ENCODE peak calls at places on chromosome 13, in seven cellular contexts. X, H, K, A, B, Q and E are unnamed samples.

GRCh38 chr13:106210327-106210726 is 325.1 kb downstream of the EFNB2 start:
- DNase-seq in X (no peak), H (no peak), K (no peak), A (no peak), B (no peak), Q (no peak), E (no peak)

GRCh38 chr13:102903659-102904407 is 58.0 kb downstream of the ERCC5 start:
- DNase-seq in X (no peak), H (no peak), K (no peak), A (no peak), B (no peak), Q (no peak), E (no peak)

GRCh38 chr13:37097008-37097579 is 8.4 kb downstream of the CSNK1A1L start:
- DNase-seq in X (no peak), H (no peak), K (no peak), A (no peak), B (no peak), Q (no peak), E (no peak)

GRCh38 chr13:51148952-51149573 is 38.0 kb upstream of the C13orf42 start:
- DNase-seq in X (no peak), H (no peak), K (peak), A (no peak), B (no peak), Q (no peak), E (no peak)

GRCh38 chr13:79404361-79404760 is 1.7 kb downstream of the RBM26 start:
- DNase-seq in X (no peak), H (no peak), K (no peak), A (no peak), B (no peak), Q (no peak), E (no peak)

GRCh38 chr13:45336025-45336800 is 4.8 kb downstream of the TPT1 start:
- DNase-seq in X (no peak), H (no peak), K (no peak), A (no peak), B (no peak), Q (no peak), E (no peak)

GRCh38 chr13:99056381-99057014 is 78.6 kb upstream of the DOCK9 start:
- DNase-seq in X (no peak), H (no peak), K (no peak), A (no peak), B (no peak), Q (no peak), E (no peak)

GRCh38 chr13:44904982-44905381 is 84.3 kb downstream of the NUFIP1 start:
- DNase-seq in X (no peak), H (no peak), K (peak), A (no peak), B (no peak), Q (no peak), E (no peak)

GRCh38 chr13:31909889-31910551 is 121.6 kb upstream of the FRY start:
- DNase-seq in X (no peak), H (peak), K (peak), A (peak), B (peak), Q (no peak), E (no peak)

GRCh38 chr13:27450921-27451461 is 627 bp upstream of the MTIF3 start:
- DNase-seq in X (no peak), H (peak), K (peak), A (no peak), B (peak), Q (no peak), E (no peak)

GRCh38 chr13:102091231-102091630 is 310.6 kb downstream of the FGF14 start:
- DNase-seq in X (no peak), H (no peak), K (no peak), A (no peak), B (no peak), Q (no peak), E (no peak)

GRCh38 chr13:104011505-104012270 is 945.5 kb upstream of the SLC10A2 start:
- DNase-seq in X (no peak), H (no peak), K (no peak), A (no peak), B (no peak), Q (no peak), E (no peak)

GRCh38 chr13:27353166-27353583 is 71.2 kb upstream of the GTF3A start:
- DNase-seq in X (peak), H (no peak), K (no peak), A (no peak), B (no peak), Q (no peak), E (no peak)

GRCh38 chr13:79604752-79605151 is 123.8 kb downstream of the NDFIP2 start:
- DNase-seq in X (no peak), H (no peak), K (no peak), A (no peak), B (no peak), Q (no peak), E (no peak)

GRCh38 chr13:100673831-100674362 is 698 bp downstream of the TMTC4 start:
- DNase-seq in X (peak), H (peak), K (peak), A (peak), B (peak), Q (no peak), E (peak)

GRCh38 chr13:51643882-51644281 is 59.6 kb downstream of the WDFY2 start:
- DNase-seq in X (no peak), H (peak), K (peak), A (no peak), B (no peak), Q (no peak), E (no peak)

GRCh38 chr13:39825886-39826285 is 170.4 kb downstream of the COG6 start:
- DNase-seq in X (no peak), H (no peak), K (no peak), A (no peak), B (no peak), Q (no peak), E (no peak)

GRCh38 chr13:44972956-44973581 is 16.2 kb downstream of the NUFIP1 start:
- DNase-seq in X (no peak), H (peak), K (peak), A (no peak), B (no peak), Q (no peak), E (no peak)

GRCh38 chr13:33871207-33872004 is 53.5 kb downstream of the RFC3 start:
- DNase-seq in X (no peak), H (no peak), K (no peak), A (no peak), B (no peak), Q (no peak), E (no peak)

GRCh38 chr13:113064534-113065405 is 40.8 kb upstream of the F7 start:
- DNase-seq in X (no peak), H (no peak), K (peak), A (no peak), B (no peak), Q (no peak), E (no peak)

GRCh38 chr13:48234652-48235099 is 1.7 kb downstream of the ITM2B start:
- DNase-seq in X (no peak), H (no peak), K (no peak), A (no peak), B (no peak), Q (no peak), E (no peak)

GRCh38 chr13:113816925-113817859 is 46.7 kb downstream of the GAS6 start:
- DNase-seq in X (peak), H (peak), K (peak), A (peak), B (peak), Q (peak), E (peak)

GRCh38 chr13:105070452-105070851 is 1465.0 kb downstream of the EFNB2 start:
- DNase-seq in X (no peak), H (no peak), K (no peak), A (no peak), B (no peak), Q (no peak), E (no peak)